ENCODE peak calls at places on chromosomes 5 and 9, in five cellular contexts. A, Y, O, M and U are unnamed samples. For H3K36me3 and H3K4me1, the result is how much of the 10 kb centered on the place peaks cover.

GRCh38 chr5:132439521-132440206 is 50.9 kb downstream of the IRF1 start:
- DNase-seq in A (no peak), Y (peak), O (no peak), M (no peak), U (no peak)

GRCh38 chr5:149982505-149982904 is 17.9 kb downstream of the TIGD6 start:
- DNase-seq in A (no peak), Y (no peak), O (no peak), M (no peak), U (no peak)

GRCh38 chr9:12640021-12640587 is 53.1 kb upstream of the TYRP1 start:
- DNase-seq in A (peak), Y (peak), O (peak), M (no peak), U (no peak)

GRCh38 chr9:114465906-114466900 is 39.1 kb downstream of the WHRN start:
- DNase-seq in A (no peak), Y (no peak), O (no peak), M (no peak), U (no peak)

GRCh38 chr5:67115238-67115637 is 81.4 kb downstream of the CD180 start:
- DNase-seq in A (no peak), Y (no peak), O (no peak), M (no peak), U (no peak)

GRCh38 chr9:98706651-98707103 is 2.1 kb downstream of the GABBR2 start:
- DNase-seq in A (no peak), Y (peak), O (no peak), M (no peak), U (no peak)

GRCh38 chr5:108917596-108917995 is 169.9 kb downstream of the FER start:
- DNase-seq in A (no peak), Y (peak), O (no peak), M (no peak), U (no peak)

GRCh38 chr5:135213034-135213386 is 179.0 kb upstream of the PITX1 start:
- DNase-seq in A (no peak), Y (no peak), O (no peak), M (no peak), U (no peak)

GRCh38 chr9:16267336-16268036 is 603.0 kb downstream of the BNC2 start:
- DNase-seq in A (no peak), Y (peak), O (no peak), M (no peak), U (no peak)

GRCh38 chr5:140855772-140856674 is at the start of gene PCDHA10:
- DNase-seq in A (peak), Y (no peak), O (peak), M (no peak), U (no peak)

GRCh38 chr5:105687493-105687892 is 1983.2 kb downstream of the EFNA5 start:
- DNase-seq in A (no peak), Y (no peak), O (no peak), M (no peak), U (no peak)

GRCh38 chr9:5920860-5921328 is 30.2 kb downstream of the MLANA start:
- DNase-seq in A (no peak), Y (peak), O (no peak), M (no peak), U (no peak)

GRCh38 chr5:151925396-151925750 is 722 bp upstream of the GLRA1 start:
- DNase-seq in A (no peak), Y (no peak), O (no peak), M (no peak), U (no peak)

GRCh38 chr5:71699751-71700150 is 19.3 kb upstream of the CARTPT start:
- DNase-seq in A (no peak), Y (no peak), O (no peak), M (no peak), U (no peak)

GRCh38 chr9:135924628-135925338 is 17.4 kb upstream of the CAMSAP1 start:
- DNase-seq in A (no peak), Y (no peak), O (no peak), M (no peak), U (no peak)

GRCh38 chr5:9661316-9662015 is 31.3 kb upstream of the TAS2R1 start:
- DNase-seq in A (no peak), Y (peak), O (no peak), M (no peak), U (no peak)
- H3K36me3 ChIP-seq in A (under half), Y (under half), O (under half), M (under half), U (under half)

DNA sequence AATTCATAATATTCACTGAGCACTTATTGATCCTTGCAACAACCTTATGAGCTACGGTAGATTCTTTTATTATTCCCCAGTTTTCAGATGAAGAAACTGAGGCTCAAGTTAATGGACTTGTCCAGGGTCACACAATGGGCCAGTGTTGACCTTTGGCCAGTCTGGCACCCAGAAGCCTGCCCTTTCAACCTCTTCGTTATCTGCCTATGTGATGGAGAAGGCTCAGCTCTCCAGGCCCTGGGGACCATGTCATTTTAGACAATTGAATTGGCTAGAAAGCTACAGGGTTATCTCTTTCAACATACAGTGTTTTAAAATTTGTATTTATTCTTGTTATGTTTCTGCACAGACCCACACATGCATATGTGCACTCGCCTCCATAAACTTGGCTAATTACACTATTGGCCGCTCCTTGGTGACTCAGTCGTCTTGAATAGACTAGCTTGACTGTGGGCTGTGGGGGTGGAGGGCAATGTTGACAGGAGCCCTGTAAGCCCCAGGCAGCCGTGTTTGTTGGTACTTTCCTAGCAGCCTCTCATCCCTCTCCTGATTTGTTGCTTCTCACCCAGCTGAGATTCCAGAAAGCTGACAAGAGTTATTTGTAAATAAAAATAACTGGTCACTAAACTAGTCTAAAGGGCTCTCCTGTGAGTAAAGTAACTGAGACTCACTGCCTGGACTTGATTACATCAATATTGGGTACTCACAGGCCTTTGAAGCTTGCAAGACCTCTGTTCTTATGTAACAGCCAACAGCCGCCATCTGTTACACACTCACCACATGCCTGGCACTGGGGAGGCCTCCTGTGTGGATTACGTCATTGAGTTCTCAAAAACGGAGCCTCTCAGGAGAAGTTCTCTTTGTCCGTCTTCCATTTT is 8.5 kb upstream of the ANGPTL2 start:
- DNase-seq in A (no peak), Y (peak), O (no peak), M (no peak), U (no peak)
- H3K4me1 ChIP-seq in A (under half), Y (under half), O (under half), M (under half), U (half or more)

DNA sequence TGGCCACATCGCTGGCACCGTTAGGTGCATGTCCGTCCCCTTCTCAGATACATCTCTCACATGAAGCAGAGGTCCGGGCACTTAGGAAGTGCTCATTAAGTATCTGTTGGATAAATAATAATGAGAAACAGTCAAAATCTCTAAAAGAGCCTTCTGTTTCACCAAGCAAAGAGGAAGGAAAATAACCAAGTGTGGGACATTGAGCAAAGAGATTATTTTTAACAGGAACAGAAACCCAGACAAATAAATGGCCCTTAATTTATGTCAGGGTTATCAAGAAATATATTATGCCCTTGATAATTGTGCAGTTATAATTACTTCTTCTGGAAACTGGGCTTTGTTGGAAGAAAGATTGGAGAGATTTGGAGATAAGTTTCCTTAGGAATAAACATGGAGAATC is 85.9 kb upstream of the ADRB2 start:
- DNase-seq in A (no peak), Y (no peak), O (no peak), M (no peak), U (no peak)
- H3K27ac ChIP-seq in A (no peak), Y (no peak), O (no peak), M (no peak), U (no peak)

DNA sequence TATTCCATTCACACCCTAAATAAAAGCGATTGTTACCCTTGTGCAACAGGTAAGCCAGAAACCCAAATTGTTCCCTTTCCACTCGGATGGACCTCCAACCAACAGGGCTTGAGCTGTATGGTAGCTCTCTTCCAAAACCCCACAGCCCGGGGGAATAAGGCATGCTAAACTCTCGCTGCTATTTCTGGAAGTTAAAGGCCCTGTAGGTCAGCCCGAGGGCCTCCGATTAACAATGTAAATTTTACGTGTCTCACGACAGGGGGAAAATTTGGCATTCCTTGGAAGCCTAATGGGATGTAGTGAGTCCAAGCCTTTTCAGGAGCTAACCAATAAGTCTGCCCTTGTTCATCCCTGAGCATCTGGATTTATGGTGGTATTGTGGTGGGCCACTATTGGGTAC is 26.0 kb downstream of the CNOT8 start:
- DNase-seq in A (no peak), Y (no peak), O (no peak), M (no peak), U (no peak)
- H3K36me3 ChIP-seq in A (under half), Y (under half), O (under half), M (under half), U (under half)

DNA sequence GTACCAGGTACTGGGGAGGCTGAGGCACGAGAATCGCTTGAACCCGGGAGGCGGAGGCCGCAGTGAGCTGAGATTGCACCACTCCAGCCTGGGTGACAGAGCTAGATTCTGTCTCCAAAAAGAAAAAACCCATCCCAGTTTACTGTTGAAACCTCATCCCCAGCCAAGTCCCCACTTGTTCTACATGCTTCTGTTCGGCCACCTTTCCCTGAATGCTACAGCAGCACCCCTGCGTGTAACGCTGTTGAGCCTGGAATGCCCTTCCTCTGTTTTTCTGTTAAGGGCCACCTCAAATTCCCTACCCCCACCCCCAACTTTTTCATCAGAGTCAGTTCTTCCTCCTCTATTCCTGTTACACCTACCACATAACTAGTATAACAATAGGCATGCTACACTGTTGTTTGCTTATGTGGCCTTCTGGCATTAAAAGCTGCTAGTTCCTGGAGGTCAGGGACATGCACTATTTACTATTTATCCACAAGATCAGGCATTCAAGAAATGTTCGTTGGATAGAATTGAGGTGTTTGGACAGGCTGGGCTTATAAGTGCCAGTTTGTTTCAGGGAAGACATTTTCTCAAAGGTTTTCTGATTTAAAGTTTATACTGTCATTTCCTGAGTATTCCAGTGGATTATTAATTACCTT is 47.1 kb upstream of the C5orf47 start:
- DNase-seq in A (no peak), Y (no peak), O (no peak), M (no peak), U (no peak)
- H3K4me1 ChIP-seq in A (under half), Y (under half), O (under half), M (under half), U (under half)